ENCODE peak calls at places on chromosome 1, in eight cellular contexts. One of them, this sample, is unnamed.

GRCh38 chr1:225848044-225848955 is 33.9 kb downstream of the TMEM63A start:
- DNase-seq in fibroblast of villous mesenchyme: peak
- DNase-seq in A549: no peak
- DNase-seq in GM12865: peak
- DNase-seq in IMR-90: peak
- DNase-seq in GM12878: peak
- DNase-seq in fibroblast of mammary gland: peak
- DNase-seq in breast epithelium: no peak
- DNase-seq in this sample: no peak

GRCh38 chr1:212247179-212247721 is 38.0 kb upstream of the PPP2R5A start:
- DNase-seq in A549: no peak
- DNase-seq in GM12878: no peak
- DNase-seq in GM12865: no peak
- DNase-seq in fibroblast of villous mesenchyme: peak
- DNase-seq in fibroblast of mammary gland: peak
- DNase-seq in IMR-90: peak
- DNase-seq in breast epithelium: no peak
- DNase-seq in this sample: no peak

GRCh38 chr1:44660176-44660575 is 14.1 kb downstream of the TMEM53 start:
- DNase-seq in IMR-90: no peak
- DNase-seq in fibroblast of mammary gland: no peak
- DNase-seq in breast epithelium: peak
- DNase-seq in A549: no peak
- DNase-seq in fibroblast of villous mesenchyme: peak
- DNase-seq in GM12878: no peak
- DNase-seq in GM12865: no peak
- DNase-seq in this sample: no peak

GRCh38 chr1:211259596-211260126 is 495 bp downstream of the RCOR3 start:
- DNase-seq in A549: peak
- DNase-seq in GM12865: no peak
- DNase-seq in breast epithelium: peak
- DNase-seq in fibroblast of mammary gland: peak
- DNase-seq in GM12878: no peak
- DNase-seq in fibroblast of villous mesenchyme: no peak
- DNase-seq in IMR-90: no peak
- DNase-seq in this sample: peak

GRCh38 chr1:147641695-147642592 is 28.4 kb downstream of the ACP6 start:
- DNase-seq in fibroblast of villous mesenchyme: peak
- DNase-seq in GM12878: no peak
- DNase-seq in IMR-90: peak
- DNase-seq in A549: peak
- DNase-seq in fibroblast of mammary gland: peak
- DNase-seq in GM12865: peak
- DNase-seq in breast epithelium: no peak
- DNase-seq in this sample: no peak

GRCh38 chr1:226657788-226658537 is 81.1 kb downstream of the ITPKB start:
- DNase-seq in fibroblast of villous mesenchyme: no peak
- DNase-seq in A549: no peak
- DNase-seq in GM12878: no peak
- DNase-seq in fibroblast of mammary gland: no peak
- DNase-seq in IMR-90: no peak
- DNase-seq in GM12865: no peak
- DNase-seq in breast epithelium: peak
- DNase-seq in this sample: peak

GRCh38 chr1:19765623-19766022 is 34.1 kb downstream of the TMCO4 start:
- DNase-seq in fibroblast of mammary gland: peak
- DNase-seq in breast epithelium: no peak
- DNase-seq in A549: peak
- DNase-seq in IMR-90: peak
- DNase-seq in GM12878: no peak
- DNase-seq in GM12865: no peak
- DNase-seq in fibroblast of villous mesenchyme: peak
- DNase-seq in this sample: no peak

GRCh38 chr1:13797397-13797796 is 97.4 kb downstream of the PRDM2 start:
- DNase-seq in fibroblast of mammary gland: no peak
- DNase-seq in A549: no peak
- DNase-seq in fibroblast of villous mesenchyme: no peak
- DNase-seq in breast epithelium: no peak
- DNase-seq in IMR-90: no peak
- DNase-seq in GM12865: no peak
- DNase-seq in GM12878: no peak
- DNase-seq in this sample: no peak

GRCh38 chr1:3240524-3241235 is 171.7 kb downstream of the PRDM16 start:
- DNase-seq in GM12878: no peak
- DNase-seq in GM12865: no peak
- DNase-seq in IMR-90: no peak
- DNase-seq in A549: no peak
- DNase-seq in breast epithelium: no peak
- DNase-seq in fibroblast of mammary gland: no peak
- DNase-seq in fibroblast of villous mesenchyme: no peak
- DNase-seq in this sample: no peak

GRCh38 chr1:111441573-111442192 is 7.4 kb downstream of the WDR77 start:
- DNase-seq in GM12878: no peak
- DNase-seq in breast epithelium: no peak
- DNase-seq in A549: no peak
- DNase-seq in fibroblast of mammary gland: peak
- DNase-seq in GM12865: peak
- DNase-seq in IMR-90: peak
- DNase-seq in fibroblast of villous mesenchyme: peak
- DNase-seq in this sample: no peak

GRCh38 chr1:30366914-30367313 is 356.5 kb downstream of the MATN1 start:
- DNase-seq in GM12878: no peak
- DNase-seq in breast epithelium: no peak
- DNase-seq in IMR-90: no peak
- DNase-seq in GM12865: no peak
- DNase-seq in fibroblast of villous mesenchyme: no peak
- DNase-seq in A549: no peak
- DNase-seq in fibroblast of mammary gland: no peak
- DNase-seq in this sample: peak

GRCh38 chr1:51648180-51649109 is 31.6 kb downstream of the OSBPL9 start:
- DNase-seq in GM12878: no peak
- DNase-seq in GM12865: peak
- DNase-seq in breast epithelium: no peak
- DNase-seq in fibroblast of mammary gland: peak
- DNase-seq in A549: no peak
- DNase-seq in fibroblast of villous mesenchyme: peak
- DNase-seq in IMR-90: peak
- DNase-seq in this sample: no peak

GRCh38 chr1:93738075-93738622 is 56.5 kb upstream of the BCAR3 start:
- DNase-seq in GM12878: no peak
- DNase-seq in GM12865: no peak
- DNase-seq in A549: peak
- DNase-seq in IMR-90: peak
- DNase-seq in fibroblast of mammary gland: peak
- DNase-seq in breast epithelium: peak
- DNase-seq in fibroblast of villous mesenchyme: peak
- DNase-seq in this sample: no peak

GRCh38 chr1:93740141-93740540 is 58.5 kb upstream of the BCAR3 start:
- DNase-seq in fibroblast of mammary gland: no peak
- DNase-seq in GM12878: no peak
- DNase-seq in A549: no peak
- DNase-seq in breast epithelium: no peak
- DNase-seq in IMR-90: no peak
- DNase-seq in fibroblast of villous mesenchyme: no peak
- DNase-seq in GM12865: no peak
- DNase-seq in this sample: no peak

GRCh38 chr1:93735722-93736121 is 54.1 kb upstream of the BCAR3 start:
- DNase-seq in IMR-90: peak
- DNase-seq in GM12878: no peak
- DNase-seq in A549: no peak
- DNase-seq in fibroblast of mammary gland: peak
- DNase-seq in breast epithelium: no peak
- DNase-seq in fibroblast of villous mesenchyme: peak
- DNase-seq in GM12865: no peak
- DNase-seq in this sample: no peak

GRCh38 chr1:93740601-93741031 is 59.0 kb upstream of the BCAR3 start:
- DNase-seq in GM12865: no peak
- DNase-seq in fibroblast of mammary gland: peak
- DNase-seq in fibroblast of villous mesenchyme: peak
- DNase-seq in GM12878: no peak
- DNase-seq in A549: no peak
- DNase-seq in IMR-90: peak
- DNase-seq in breast epithelium: no peak
- DNase-seq in this sample: no peak

DNA sequence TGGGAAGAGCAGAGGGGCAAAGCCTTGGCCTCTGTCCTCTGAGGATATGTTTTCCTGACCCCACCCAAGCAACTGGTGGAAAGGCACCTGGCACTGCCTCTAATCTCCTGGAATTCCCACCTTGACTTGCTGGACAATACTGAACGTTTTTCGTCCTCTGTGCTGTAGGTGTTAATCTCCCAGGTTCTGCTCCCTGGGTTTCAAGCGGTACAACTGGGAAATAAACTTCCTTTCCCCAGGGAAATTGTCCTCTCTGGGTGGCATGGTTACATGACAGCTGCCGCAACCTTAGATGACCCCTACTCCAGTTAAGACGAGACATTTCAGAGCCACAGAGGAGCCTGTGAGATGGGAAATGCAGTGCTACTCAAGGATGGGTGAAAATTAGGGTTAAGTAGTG is 57.3 kb upstream of the BCAR3 start:
- DNase-seq in A549: no peak
- DNase-seq in GM12865: no peak
- DNase-seq in GM12878: no peak
- DNase-seq in IMR-90: no peak
- DNase-seq in fibroblast of villous mesenchyme: no peak
- DNase-seq in breast epithelium: no peak
- DNase-seq in fibroblast of mammary gland: no peak
- DNase-seq in this sample: no peak
- H3K4me3 ChIP-seq in A549: no peak
- H3K4me3 ChIP-seq in GM12865: no peak
- H3K4me3 ChIP-seq in GM12878: no peak
- H3K4me3 ChIP-seq in IMR-90: no peak
- H3K4me3 ChIP-seq in fibroblast of villous mesenchyme: no peak
- H3K4me3 ChIP-seq in breast epithelium: no peak
- H3K4me3 ChIP-seq in fibroblast of mammary gland: no peak
- H3K4me3 ChIP-seq in this sample: no peak

DNA sequence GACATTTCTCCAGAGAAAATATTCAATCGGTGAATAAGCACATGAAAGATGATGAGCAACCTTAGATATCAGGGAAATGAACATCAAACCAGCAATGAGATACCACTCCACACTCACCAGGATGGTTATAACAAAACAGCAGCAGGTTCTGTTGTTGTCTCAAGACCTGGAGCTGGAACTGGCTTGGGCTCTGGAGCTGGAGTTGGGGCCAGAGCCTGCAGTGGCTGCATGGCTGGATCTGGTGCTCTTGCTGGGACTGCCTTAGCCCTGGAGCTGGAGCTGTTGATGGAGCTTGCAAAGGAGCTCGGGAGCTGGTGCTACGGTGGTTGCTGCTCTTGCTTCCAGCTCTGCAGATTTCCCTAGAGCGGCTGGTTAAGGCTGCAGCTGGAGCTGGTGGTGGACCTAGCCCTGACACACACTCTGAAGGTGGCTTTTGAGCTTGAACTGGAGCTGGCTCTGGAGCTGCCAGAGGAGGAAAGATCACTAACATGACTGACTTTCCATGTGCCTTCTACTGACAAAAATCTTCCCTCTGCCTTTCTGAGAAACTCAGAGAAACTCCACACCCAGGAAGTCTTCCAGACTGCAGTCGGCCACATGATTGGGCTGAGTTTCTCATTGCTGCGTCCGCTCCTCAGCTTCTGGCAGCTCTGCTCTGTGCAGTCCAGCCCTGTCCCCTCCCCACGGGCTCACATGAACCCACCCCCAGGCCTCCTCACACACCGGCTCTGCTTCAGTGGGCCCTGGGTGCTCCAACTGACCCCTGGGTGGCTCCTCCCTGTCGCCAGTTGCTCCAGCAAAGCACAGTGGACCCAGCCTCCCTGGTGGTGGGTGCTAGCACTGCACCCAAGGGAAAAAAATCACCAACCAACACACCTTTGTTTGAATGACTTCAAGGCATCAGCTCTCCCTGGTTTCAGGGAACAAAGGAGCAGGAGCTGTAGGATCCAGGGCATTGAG is 139.1 kb upstream of the FMN2 start:
- DNase-seq in fibroblast of mammary gland: peak
- DNase-seq in breast epithelium: no peak
- DNase-seq in IMR-90: no peak
- DNase-seq in GM12865: peak
- DNase-seq in GM12878: no peak
- DNase-seq in fibroblast of villous mesenchyme: no peak
- DNase-seq in A549: peak
- DNase-seq in this sample: no peak
- TF ChIP-seq CTCF in fibroblast of mammary gland: peak
- TF ChIP-seq CTCF in breast epithelium: peak
- TF ChIP-seq CTCF in IMR-90: peak
- TF ChIP-seq CTCF in GM12865: peak
- TF ChIP-seq CTCF in GM12878: peak
- TF ChIP-seq CTCF in fibroblast of villous mesenchyme: peak
- TF ChIP-seq CTCF in A549: no peak
- TF ChIP-seq CTCF in this sample: no peak

DNA sequence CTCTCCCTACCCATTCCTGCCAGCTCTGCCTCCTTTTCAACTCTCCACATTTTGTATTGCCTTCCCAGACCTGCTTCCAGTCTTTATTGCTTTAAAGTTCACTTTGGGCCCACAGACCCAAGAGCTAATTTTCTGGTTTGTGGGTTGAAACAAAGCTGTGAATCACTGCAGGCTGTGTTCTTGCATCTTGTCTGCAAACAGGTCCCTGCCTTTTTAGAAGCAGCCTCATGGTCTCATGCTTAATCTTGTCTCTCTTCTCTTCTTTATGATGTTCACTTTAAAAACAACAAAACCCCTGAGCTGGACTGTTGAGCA is 3.8 kb downstream of the BTG2 start:
- DNase-seq in IMR-90: no peak
- DNase-seq in GM12878: no peak
- DNase-seq in fibroblast of villous mesenchyme: no peak
- DNase-seq in breast epithelium: no peak
- DNase-seq in A549: no peak
- DNase-seq in fibroblast of mammary gland: no peak
- DNase-seq in GM12865: peak
- DNase-seq in this sample: no peak
- H3K4me3 ChIP-seq in IMR-90: no peak
- H3K4me3 ChIP-seq in GM12878: peak
- H3K4me3 ChIP-seq in fibroblast of villous mesenchyme: no peak
- H3K4me3 ChIP-seq in breast epithelium: peak
- H3K4me3 ChIP-seq in A549: no peak
- H3K4me3 ChIP-seq in fibroblast of mammary gland: no peak
- H3K4me3 ChIP-seq in GM12865: peak
- H3K4me3 ChIP-seq in this sample: no peak

GRCh38 chr1:82775402-82776000 is 974.8 kb downstream of the ADGRL2 start:
- DNase-seq in GM12878: no peak
- DNase-seq in fibroblast of mammary gland: peak
- DNase-seq in A549: peak
- DNase-seq in GM12865: peak
- DNase-seq in fibroblast of villous mesenchyme: peak
- DNase-seq in breast epithelium: no peak
- DNase-seq in IMR-90: no peak
- DNase-seq in this sample: no peak
- TF ChIP-seq CTCF in GM12878: peak
- TF ChIP-seq CTCF in fibroblast of mammary gland: peak
- TF ChIP-seq CTCF in A549: peak
- TF ChIP-seq CTCF in GM12865: peak
- TF ChIP-seq CTCF in fibroblast of villous mesenchyme: peak
- TF ChIP-seq CTCF in breast epithelium: peak
- TF ChIP-seq CTCF in IMR-90: no peak
- TF ChIP-seq CTCF in this sample: no peak

This sample was measured in lower leg skin.